ENCODE peak calls at places on chromosomes 11 and 22, in nine cellular contexts. H is WTC11; C is fibroblast of mammary gland; B is endothelial cell of umbilical vein; I is CD4-positive, alpha-beta T cell; R is amygdala; M is AG09319; K is GM19239; U is NCI-H1105 treated with DMSO at 0.1 percent for 48 hours. A is an unnamed sample.

GRCh38 chr11:100969008-100969407 is 160.6 kb downstream of the PGR start:
- DNase-seq in H (no peak), C (no peak), B (no peak), I (no peak), R (no peak), M (no peak), K (no peak), U (no peak), A (no peak)

GRCh38 chr22:37282385-37282677 is at the start of gene CYTH4:
- DNase-seq in H (no peak), C (no peak), B (peak; percentile 28), I (peak; percentile 70), R (no peak), M (no peak), K (peak; percentile 59), U (no peak), A (peak; percentile 59)

GRCh38 chr22:42887523-42888507 is 30.7 kb upstream of the ARFGAP3 start:
- DNase-seq in H (no peak), C (no peak), B (no peak), I (no peak), R (no peak), M (no peak), K (no peak), U (no peak), A (no peak)

GRCh38 chr11:75450826-75451783 is 18.1 kb upstream of the KLHL35 start:
- DNase-seq in H (peak; percentile 90), C (no peak), B (no peak), I (peak; percentile 10), R (no peak), M (no peak), K (no peak), U (no peak), A (peak; percentile 12)

GRCh38 chr11:2664331-2664730 is 35.5 kb downstream of the KCNQ1OT1 start:
- DNase-seq in H (no peak), C (no peak), B (no peak), I (no peak), R (no peak), M (no peak), K (no peak), U (no peak), A (no peak)

GRCh38 chr11:114180301-114181055 is 115.7 kb upstream of the NNMT start:
- DNase-seq in H (peak; percentile 59), C (peak; percentile 48), B (peak; percentile 59), I (no peak), R (no peak), M (no peak), K (no peak), U (peak; percentile 42), A (no peak)

GRCh38 chr22:37330200-37331033 is 48.1 kb downstream of the CYTH4 start:
- DNase-seq in H (peak; percentile 91), C (peak; percentile 93), B (peak; percentile 48), I (no peak), R (peak; percentile 37), M (no peak), K (peak; percentile 85), U (peak; percentile 83), A (peak; percentile 74)

GRCh38 chr22:23833911-23834317 is 4.9 kb downstream of the DERL3 start:
- DNase-seq in H (no peak), C (no peak), B (no peak), I (no peak), R (no peak), M (no peak), K (no peak), U (no peak), A (no peak)

GRCh38 chr11:26626346-26626745 is 54.3 kb upstream of the MUC15 start:
- DNase-seq in H (no peak), C (peak; percentile 91), B (no peak), I (no peak), R (no peak), M (no peak), K (no peak), U (no peak), A (no peak)

GRCh38 chr11:125784678-125785077 is 3.2 kb upstream of the PATE3 start:
- DNase-seq in H (no peak), C (no peak), B (no peak), I (no peak), R (no peak), M (no peak), K (no peak), U (no peak), A (no peak)

A was measured in T-helper 2 cell.